ENCODE peak calls at places on chromosomes 5 and 9, in five cellular contexts. T is SW 1271, N is left lung, B is WTC11, F is GM20000. R is an unnamed sample.

GRCh38 chr9:6305954-6306563 is 22.1 kb upstream of the TPD52L3 start:
- DNase-seq in N (no peak), F (peak), B (no peak), T (no peak), R (peak)

GRCh38 chr5:5678909-5679308 is 256.4 kb downstream of the ICE1 start:
- DNase-seq in B (no peak), F (no peak), N (no peak), T (no peak), R (no peak)

GRCh38 chr5:125549322-125549871 is 803.0 kb upstream of the ZNF608 start:
- DNase-seq in B (no peak), N (no peak), T (no peak), F (no peak), R (no peak)

GRCh38 chr5:14745753-14746152 is 81.2 kb downstream of the OTULIN start:
- DNase-seq in F (no peak), T (no peak), B (no peak), N (no peak), R (no peak)

GRCh38 chr5:179241764-179242370 is 103.4 kb downstream of the ADAMTS2 start:
- DNase-seq in F (no peak), T (no peak), N (peak), B (no peak), R (no peak)

GRCh38 chr9:21506910-21507795 is 25.0 kb upstream of the IFNE start:
- DNase-seq in F (no peak), N (no peak), T (no peak), B (no peak), R (no peak)

GRCh38 chr9:27331393-27331792 is 34.4 kb upstream of the EQTN start:
- DNase-seq in T (no peak), F (no peak), B (no peak), N (no peak), R (no peak)

GRCh38 chr5:170693701-170694100 is 89.8 kb upstream of the GABRP start:
- DNase-seq in B (peak), T (no peak), F (no peak), N (no peak), R (no peak)

GRCh38 chr9:107819772-107820171 is 330.2 kb upstream of the KLF4 start:
- DNase-seq in F (no peak), N (peak), B (no peak), T (no peak), R (no peak)

GRCh38 chr5:55868846-55869245 is 17.7 kb downstream of the IL31RA start:
- DNase-seq in B (no peak), T (peak), N (peak), F (no peak), R (no peak)

GRCh38 chr9:120692901-120693573 is 21.2 kb downstream of the MEGF9 start:
- DNase-seq in F (peak), B (no peak), T (no peak), N (no peak), R (no peak)

GRCh38 chr9:87620727-87621322 is 105.1 kb upstream of the CTSL start:
- DNase-seq in F (no peak), N (no peak), B (no peak), T (no peak), R (no peak)

GRCh38 chr5:149959406-149960236 is 937 bp upstream of the SLC26A2 start:
- DNase-seq in B (no peak), F (peak), T (peak), N (no peak), R (peak)

GRCh38 chr9:120099064-120099463 is 480.9 kb downstream of the CDK5RAP2 start:
- DNase-seq in T (no peak), N (no peak), F (no peak), B (no peak), R (no peak)

GRCh38 chr5:147175516-147176097 is 59.2 kb upstream of the STK32A start:
- DNase-seq in B (no peak), N (no peak), F (no peak), T (no peak), R (no peak)

GRCh38 chr9:100597236-100597635 is 19.4 kb downstream of the CAVIN4 start:
- DNase-seq in N (no peak), B (no peak), T (no peak), F (no peak), R (no peak)

GRCh38 chr5:163976691-163977090 is 471.3 kb downstream of the MAT2B start:
- DNase-seq in T (no peak), N (no peak), B (no peak), F (no peak), R (no peak)

GRCh38 chr9:98971168-98971914 is 27.6 kb downstream of the COL15A1 start:
- DNase-seq in F (no peak), B (no peak), N (no peak), T (no peak), R (no peak)

GRCh38 chr5:107450531-107450930 is 220.2 kb downstream of the EFNA5 start:
- DNase-seq in B (no peak), F (no peak), N (no peak), T (no peak), R (no peak)

GRCh38 chr9:3828495-3828894 is 302.7 kb upstream of the RFX3 start:
- DNase-seq in F (no peak), N (no peak), T (no peak), B (no peak), R (no peak)

GRCh38 chr5:148374693-148375360 is 8.9 kb upstream of the FBXO38 start:
- DNase-seq in N (peak), F (peak), B (peak), T (no peak), R (no peak)

GRCh38 chr5:170076211-170076610 is 29.5 kb upstream of the FOXI1 start:
- DNase-seq in T (no peak), B (no peak), F (no peak), N (no peak), R (no peak)

GRCh38 chr5:32852535-32852934 is 141.4 kb downstream of the NPR3 start:
- DNase-seq in B (peak), T (no peak), F (no peak), N (no peak), R (no peak)

GRCh38 chr9:106834888-106835287 is 28.1 kb upstream of the ZNF462 start:
- DNase-seq in T (no peak), N (no peak), F (no peak), B (no peak), R (no peak)

GRCh38 chr9:28363180-28363579 is 789.9 kb upstream of the C9orf72 start:
- DNase-seq in N (no peak), T (no peak), B (no peak), F (no peak), R (no peak)

GRCh38 chr5:31935702-31936347 is 238.3 kb downstream of the GOLPH3 start:
- DNase-seq in T (no peak), F (no peak), B (no peak), N (peak), R (no peak)

GRCh38 chr5:61277190-61277589 is 54.9 kb upstream of the ZSWIM6 start:
- DNase-seq in N (no peak), B (no peak), T (no peak), F (peak), R (no peak)

GRCh38 chr9:131690462-131690861 is 49.4 kb downstream of the RAPGEF1 start:
- DNase-seq in N (no peak), B (no peak), T (no peak), F (no peak), R (no peak)

GRCh38 chr5:40775846-40776657 is 20.3 kb upstream of the TTC33 start:
- DNase-seq in N (no peak), F (no peak), B (no peak), T (no peak), R (no peak)

GRCh38 chr5:43227655-43228054 is 35.6 kb downstream of the NIM1K start:
- DNase-seq in F (no peak), N (no peak), B (no peak), T (peak), R (no peak)

GRCh38 chr5:77155179-77155839 is 55.2 kb upstream of the PDE8B start:
- DNase-seq in N (no peak), T (no peak), F (no peak), B (no peak), R (no peak)

GRCh38 chr9:16150501-16150900 is 597.7 kb downstream of the CCDC171 start:
- DNase-seq in T (no peak), N (no peak), F (no peak), B (no peak), R (no peak)

GRCh38 chr9:34381323-34381722 is 4.6 kb upstream of the MYORG start:
- DNase-seq in B (peak), F (no peak), T (no peak), N (no peak), R (no peak)

GRCh38 chr5:119743927-119744326 is 114.6 kb downstream of the FAM170A start:
- DNase-seq in B (peak), T (no peak), F (peak), N (no peak), R (peak)

GRCh38 chr5:78808380-78808779 is 159.8 kb upstream of the LHFPL2 start:
- DNase-seq in T (no peak), F (no peak), N (no peak), B (no peak), R (no peak)

GRCh38 chr5:119275873-119276214 is 80.0 kb upstream of the TNFAIP8 start:
- DNase-seq in T (no peak), B (no peak), F (peak), N (no peak), R (peak)

GRCh38 chr5:93226202-93226735 is 354.8 kb downstream of the NR2F1-AS1 start:
- DNase-seq in N (no peak), B (no peak), T (no peak), F (no peak), R (no peak)

R was measured in GM12878.